ENCODE peak calls at places on chromosomes 1 and 21, in five cellular contexts. One of them, this sample, is unnamed.

GRCh38 chr1:171468120-171468790 is 17.1 kb upstream of the PRRC2C start:
- DNase-seq in ACHN: peak
- DNase-seq in NCI-H226: peak
- DNase-seq in AG04450: no peak
- DNase-seq in foreskin fibroblast: peak
- DNase-seq in this sample: no peak

GRCh38 chr1:110345480-110345879 is 6.3 kb downstream of the RBM15 start:
- DNase-seq in ACHN: no peak
- DNase-seq in NCI-H226: no peak
- DNase-seq in AG04450: no peak
- DNase-seq in foreskin fibroblast: no peak
- DNase-seq in this sample: no peak

GRCh38 chr1:98086156-98086555 is 165.3 kb upstream of the DPYD start:
- DNase-seq in ACHN: peak
- DNase-seq in NCI-H226: peak
- DNase-seq in AG04450: peak
- DNase-seq in foreskin fibroblast: peak
- DNase-seq in this sample: peak

GRCh38 chr1:17071794-17072193 is 18.0 kb upstream of the SDHB start:
- DNase-seq in ACHN: no peak
- DNase-seq in NCI-H226: no peak
- DNase-seq in AG04450: no peak
- DNase-seq in foreskin fibroblast: no peak
- DNase-seq in this sample: no peak

GRCh38 chr1:235532350-235532749 is 28.1 kb upstream of the B3GALNT2 start:
- DNase-seq in ACHN: no peak
- DNase-seq in NCI-H226: peak
- DNase-seq in AG04450: no peak
- DNase-seq in foreskin fibroblast: peak
- DNase-seq in this sample: no peak

GRCh38 chr1:44239337-44239960 is 26.2 kb downstream of the DMAP1 start:
- DNase-seq in ACHN: no peak
- DNase-seq in NCI-H226: peak
- DNase-seq in AG04450: no peak
- DNase-seq in foreskin fibroblast: peak
- DNase-seq in this sample: no peak

GRCh38 chr1:116910379-116911165 is 856 bp downstream of the PTGFRN start:
- DNase-seq in ACHN: peak
- DNase-seq in NCI-H226: no peak
- DNase-seq in AG04450: no peak
- DNase-seq in foreskin fibroblast: peak
- DNase-seq in this sample: peak

GRCh38 chr1:204151562-204152309 is at the start of gene ETNK2:
- DNase-seq in ACHN: peak
- DNase-seq in NCI-H226: no peak
- DNase-seq in AG04450: no peak
- DNase-seq in foreskin fibroblast: peak
- DNase-seq in this sample: no peak

GRCh38 chr21:44253832-44254700 is 7.6 kb downstream of the DNMT3L start:
- DNase-seq in ACHN: no peak
- DNase-seq in NCI-H226: peak
- DNase-seq in AG04450: no peak
- DNase-seq in foreskin fibroblast: no peak
- DNase-seq in this sample: no peak

GRCh38 chr1:844472-845026 is 79.2 kb upstream of the SAMD11 start:
- DNase-seq in ACHN: no peak
- DNase-seq in NCI-H226: no peak
- DNase-seq in AG04450: no peak
- DNase-seq in foreskin fibroblast: no peak
- DNase-seq in this sample: no peak

GRCh38 chr1:226199971-226200370 is 13.4 kb upstream of the ACBD3 start:
- DNase-seq in ACHN: no peak
- DNase-seq in NCI-H226: no peak
- DNase-seq in AG04450: no peak
- DNase-seq in foreskin fibroblast: no peak
- DNase-seq in this sample: no peak

GRCh38 chr1:155063550-155064108 is at the start of gene EFNA4:
- DNase-seq in ACHN: peak
- DNase-seq in NCI-H226: peak
- DNase-seq in AG04450: peak
- DNase-seq in foreskin fibroblast: peak
- DNase-seq in this sample: peak

GRCh38 chr1:89598450-89599331 is 34.2 kb upstream of the LRRC8C start:
- DNase-seq in ACHN: peak
- DNase-seq in NCI-H226: peak
- DNase-seq in AG04450: no peak
- DNase-seq in foreskin fibroblast: peak
- DNase-seq in this sample: no peak

GRCh38 chr1:231584117-231584516 is 42.5 kb upstream of the DISC1 start:
- DNase-seq in ACHN: peak
- DNase-seq in NCI-H226: peak
- DNase-seq in AG04450: no peak
- DNase-seq in foreskin fibroblast: peak
- DNase-seq in this sample: peak

GRCh38 chr1:35807614-35808375 is at the start of gene AGO4:
- DNase-seq in ACHN: peak
- DNase-seq in NCI-H226: no peak
- DNase-seq in AG04450: no peak
- DNase-seq in foreskin fibroblast: peak
- DNase-seq in this sample: no peak

GRCh38 chr1:22412932-22413727 is 38.5 kb upstream of the ZBTB40 start:
- DNase-seq in ACHN: no peak
- DNase-seq in NCI-H226: no peak
- DNase-seq in AG04450: no peak
- DNase-seq in foreskin fibroblast: peak
- DNase-seq in this sample: no peak

GRCh38 chr1:117794073-117794472 is 135.3 kb downstream of the GDAP2 start:
- DNase-seq in ACHN: no peak
- DNase-seq in NCI-H226: peak
- DNase-seq in AG04450: no peak
- DNase-seq in foreskin fibroblast: peak
- DNase-seq in this sample: peak

GRCh38 chr1:43979528-43980254 is 681 bp downstream of the B4GALT2 start:
- DNase-seq in ACHN: peak
- DNase-seq in NCI-H226: peak
- DNase-seq in AG04450: no peak
- DNase-seq in foreskin fibroblast: peak
- DNase-seq in this sample: no peak

GRCh38 chr1:205939690-205940330 is 3.4 kb downstream of the SLC26A9 start:
- DNase-seq in ACHN: no peak
- DNase-seq in NCI-H226: no peak
- DNase-seq in AG04450: no peak
- DNase-seq in foreskin fibroblast: no peak
- DNase-seq in this sample: no peak

GRCh38 chr1:109634292-109634691 is 14.7 kb downstream of the AMPD2 start:
- DNase-seq in ACHN: no peak
- DNase-seq in NCI-H226: no peak
- DNase-seq in AG04450: no peak
- DNase-seq in foreskin fibroblast: peak
- DNase-seq in this sample: no peak

GRCh38 chr1:6966326-6966725 is 181.1 kb downstream of the CAMTA1 start:
- DNase-seq in ACHN: no peak
- DNase-seq in NCI-H226: no peak
- DNase-seq in AG04450: no peak
- DNase-seq in foreskin fibroblast: no peak
- DNase-seq in this sample: no peak

GRCh38 chr1:3996846-3997705 is 97.0 kb upstream of the C1orf174 start:
- DNase-seq in ACHN: no peak
- DNase-seq in NCI-H226: no peak
- DNase-seq in AG04450: no peak
- DNase-seq in foreskin fibroblast: no peak
- DNase-seq in this sample: no peak

GRCh38 chr1:227924168-227924837 is 23.4 kb downstream of the WNT9A start:
- DNase-seq in ACHN: no peak
- DNase-seq in NCI-H226: no peak
- DNase-seq in AG04450: no peak
- DNase-seq in foreskin fibroblast: no peak
- DNase-seq in this sample: no peak

This sample was measured in amniotic stem cell.